ENCODE peak calls at places on chromosomes 1 and 21, in seven cellular contexts. One of them, this sample, is unnamed.
A peak's percentile ranks its signal among the peaks of the same experiment; 100 is the strongest.

GRCh38 chr21:41768371-41769042 is 1.7 kb upstream of the RIPK4 start:
- DNase-seq in WERI-Rb-1: no peak
- DNase-seq in H7: peak; percentile 80
- DNase-seq in A549: no peak
- DNase-seq in NCI-H226: peak; percentile 33
- DNase-seq in non-pigmented ciliary epithelial cell: peak; percentile 34
- DNase-seq in activated T-cell treated with anti-CD3 and anti-CD28 coated beads for 1 hour: no peak
- DNase-seq in this sample: no peak

GRCh38 chr1:155324717-155325595 is 4.3 kb downstream of the RUSC1 start:
- DNase-seq in WERI-Rb-1: peak; percentile 98
- DNase-seq in H7: peak; percentile 95
- DNase-seq in A549: peak; percentile 88
- DNase-seq in NCI-H226: peak; percentile 54
- DNase-seq in non-pigmented ciliary epithelial cell: no peak
- DNase-seq in activated T-cell treated with anti-CD3 and anti-CD28 coated beads for 1 hour: peak; percentile 16
- DNase-seq in this sample: no peak

GRCh38 chr1:147479864-147480564 is 61.3 kb upstream of the BCL9 start:
- DNase-seq in WERI-Rb-1: no peak
- DNase-seq in H7: no peak
- DNase-seq in A549: no peak
- DNase-seq in NCI-H226: no peak
- DNase-seq in non-pigmented ciliary epithelial cell: no peak
- DNase-seq in activated T-cell treated with anti-CD3 and anti-CD28 coated beads for 1 hour: no peak
- DNase-seq in this sample: no peak

GRCh38 chr1:172457479-172458130 is 13.7 kb upstream of the PIGC start:
- DNase-seq in WERI-Rb-1: no peak
- DNase-seq in H7: no peak
- DNase-seq in A549: no peak
- DNase-seq in NCI-H226: no peak
- DNase-seq in non-pigmented ciliary epithelial cell: no peak
- DNase-seq in activated T-cell treated with anti-CD3 and anti-CD28 coated beads for 1 hour: no peak
- DNase-seq in this sample: no peak

GRCh38 chr1:232421143-232421796 is 208.7 kb downstream of the SIPA1L2 start:
- DNase-seq in WERI-Rb-1: no peak
- DNase-seq in H7: no peak
- DNase-seq in A549: no peak
- DNase-seq in NCI-H226: no peak
- DNase-seq in non-pigmented ciliary epithelial cell: no peak
- DNase-seq in activated T-cell treated with anti-CD3 and anti-CD28 coated beads for 1 hour: no peak
- DNase-seq in this sample: no peak

GRCh38 chr1:39398278-39399010 is 93.0 kb upstream of the BMP8A start:
- DNase-seq in WERI-Rb-1: no peak
- DNase-seq in H7: peak; percentile 34
- DNase-seq in A549: peak; percentile 89
- DNase-seq in NCI-H226: peak; percentile 99
- DNase-seq in non-pigmented ciliary epithelial cell: peak; percentile 98
- DNase-seq in activated T-cell treated with anti-CD3 and anti-CD28 coated beads for 1 hour: no peak
- DNase-seq in this sample: no peak

GRCh38 chr1:20142001-20142710 is 3.0 kb downstream of the PLA2G2F start:
- DNase-seq in WERI-Rb-1: no peak
- DNase-seq in H7: peak; percentile 39
- DNase-seq in A549: no peak
- DNase-seq in NCI-H226: no peak
- DNase-seq in non-pigmented ciliary epithelial cell: no peak
- DNase-seq in activated T-cell treated with anti-CD3 and anti-CD28 coated beads for 1 hour: no peak
- DNase-seq in this sample: no peak

GRCh38 chr1:226632169-226632884 is 83.8 kb downstream of the STUM start:
- DNase-seq in WERI-Rb-1: no peak
- DNase-seq in H7: peak; percentile 30
- DNase-seq in A549: no peak
- DNase-seq in NCI-H226: no peak
- DNase-seq in non-pigmented ciliary epithelial cell: no peak
- DNase-seq in activated T-cell treated with anti-CD3 and anti-CD28 coated beads for 1 hour: no peak
- DNase-seq in this sample: no peak

GRCh38 chr1:198492872-198493271 is 47.6 kb downstream of the ATP6V1G3 start:
- DNase-seq in WERI-Rb-1: no peak
- DNase-seq in H7: no peak
- DNase-seq in A549: no peak
- DNase-seq in NCI-H226: peak; percentile 83
- DNase-seq in non-pigmented ciliary epithelial cell: peak; percentile 55
- DNase-seq in activated T-cell treated with anti-CD3 and anti-CD28 coated beads for 1 hour: no peak
- DNase-seq in this sample: no peak

GRCh38 chr1:29824478-29825273 is 588.4 kb downstream of the PTPRU start:
- DNase-seq in WERI-Rb-1: peak; percentile 94
- DNase-seq in H7: no peak
- DNase-seq in A549: no peak
- DNase-seq in NCI-H226: no peak
- DNase-seq in non-pigmented ciliary epithelial cell: no peak
- DNase-seq in activated T-cell treated with anti-CD3 and anti-CD28 coated beads for 1 hour: no peak
- DNase-seq in this sample: no peak

GRCh38 chr1:244789731-244790130 is 45.7 kb upstream of the COX20 start:
- DNase-seq in WERI-Rb-1: no peak
- DNase-seq in H7: no peak
- DNase-seq in A549: no peak
- DNase-seq in NCI-H226: no peak
- DNase-seq in non-pigmented ciliary epithelial cell: no peak
- DNase-seq in activated T-cell treated with anti-CD3 and anti-CD28 coated beads for 1 hour: no peak
- DNase-seq in this sample: no peak

GRCh38 chr1:151681921-151682320 is 34.7 kb downstream of the CELF3 start:
- DNase-seq in WERI-Rb-1: no peak
- DNase-seq in H7: no peak
- DNase-seq in A549: no peak
- DNase-seq in NCI-H226: no peak
- DNase-seq in non-pigmented ciliary epithelial cell: no peak
- DNase-seq in activated T-cell treated with anti-CD3 and anti-CD28 coated beads for 1 hour: no peak
- DNase-seq in this sample: no peak

GRCh38 chr1:219439376-219439775 is 173.5 kb downstream of the ZC3H11B start:
- DNase-seq in WERI-Rb-1: no peak
- DNase-seq in H7: no peak
- DNase-seq in A549: no peak
- DNase-seq in NCI-H226: peak; percentile 86
- DNase-seq in non-pigmented ciliary epithelial cell: no peak
- DNase-seq in activated T-cell treated with anti-CD3 and anti-CD28 coated beads for 1 hour: no peak
- DNase-seq in this sample: no peak